ENCODE peak calls at places on chromosomes 2 and 18, in nine cellular contexts. U is cardiac muscle cell, R is coronary artery, G is mammary epithelial cell, L is WTC11, N is neural crest cell, E is HFFc6, P is IMR-90, A is Peyer's patch. X is an unnamed sample.

GRCh38 chr18:32771169-32771751 is 1.6 kb downstream of the KLHL14 start:
- DNase-seq in U (peak; percentile 72), R (no peak), G (no peak), L (peak; percentile 52), N (peak; percentile 30), E (no peak), P (no peak), A (peak; percentile 47), X (no peak)

GRCh38 chr18:864872-865273 is 39.8 kb upstream of the ADCYAP1 start:
- DNase-seq in U (peak; percentile 82), R (no peak), G (peak; percentile 43), L (peak; percentile 80), N (peak; percentile 67), E (peak; percentile 45), P (peak; percentile 70), A (peak; percentile 19), X (no peak)

GRCh38 chr2:142868281-142868762 is 9.1 kb upstream of the KYNU start:
- DNase-seq in U (no peak), R (peak; percentile 78), G (peak; percentile 98), L (no peak), N (no peak), E (no peak), P (no peak), A (peak; percentile 40), X (peak; percentile 93)

GRCh38 chr2:33812707-33813106 is 213.6 kb upstream of the FAM98A start:
- DNase-seq in U (no peak), R (no peak), G (no peak), L (no peak), N (no peak), E (no peak), P (no peak), A (no peak), X (no peak)

GRCh38 chr2:233814063-233814435 is 35.9 kb downstream of the MROH2A start:
- DNase-seq in U (no peak), R (peak; percentile 22), G (no peak), L (no peak), N (no peak), E (no peak), P (peak; percentile 5), A (no peak), X (no peak)

GRCh38 chr2:197037863-197038398 is 111.4 kb upstream of the PGAP1 start:
- DNase-seq in U (no peak), R (no peak), G (peak; percentile 39), L (no peak), N (no peak), E (peak; percentile 6), P (no peak), A (no peak), X (no peak)

GRCh38 chr2:172428841-172429173 is 1.4 kb downstream of the ITGA6 start:
- DNase-seq in U (peak; percentile 40), R (no peak), G (no peak), L (no peak), N (no peak), E (no peak), P (no peak), A (no peak), X (no peak)

GRCh38 chr18:47448956-47449355 is 197.5 kb upstream of the SKOR2 start:
- DNase-seq in U (no peak), R (no peak), G (no peak), L (no peak), N (no peak), E (no peak), P (no peak), A (no peak), X (no peak)

GRCh38 chr18:44917865-44918476 is 237.3 kb downstream of the SETBP1 start:
- DNase-seq in U (no peak), R (no peak), G (no peak), L (no peak), N (no peak), E (no peak), P (no peak), A (no peak), X (no peak)

GRCh38 chr18:8526316-8526715 is 82.9 kb upstream of the RAB12 start:
- DNase-seq in U (no peak), R (no peak), G (no peak), L (no peak), N (no peak), E (no peak), P (no peak), A (no peak), X (no peak)

GRCh38 chr18:55012041-55012440 is 52.8 kb upstream of the CCDC68 start:
- DNase-seq in U (no peak), R (no peak), G (no peak), L (no peak), N (no peak), E (no peak), P (no peak), A (no peak), X (no peak)

GRCh38 chr18:2883137-2883671 is 36.4 kb downstream of the EMILIN2 start:
- DNase-seq in U (peak; percentile 30), R (peak; percentile 61), G (no peak), L (no peak), N (no peak), E (no peak), P (no peak), A (peak; percentile 54), X (no peak)

GRCh38 chr2:129797489-129798300 is 181.8 kb upstream of the RAB6C start:
- DNase-seq in U (no peak), R (peak; percentile 52), G (no peak), L (no peak), N (no peak), E (no peak), P (no peak), A (no peak), X (no peak)

GRCh38 chr18:51135361-51135760 is 62.1 kb downstream of the MEX3C start:
- DNase-seq in U (no peak), R (no peak), G (peak; percentile 93), L (no peak), N (no peak), E (peak; percentile 78), P (peak; percentile 35), A (no peak), X (no peak)

GRCh38 chr2:219332542-219332941 is at the start of gene RESP18:
- DNase-seq in U (no peak), R (no peak), G (no peak), L (peak; percentile 41), N (no peak), E (no peak), P (no peak), A (no peak), X (no peak)

GRCh38 chr18:22332590-22332989 is 85.1 kb downstream of the CTAGE1 start:
- DNase-seq in U (no peak), R (no peak), G (peak; percentile 14), L (peak; percentile 71), N (no peak), E (no peak), P (no peak), A (no peak), X (no peak)

GRCh38 chr2:187493180-187493579 is 45.1 kb upstream of the CALCRL start:
- DNase-seq in U (no peak), R (no peak), G (no peak), L (no peak), N (no peak), E (no peak), P (no peak), A (no peak), X (no peak)

GRCh38 chr18:66900837-66901236 is 296.9 kb upstream of the CDH19 start:
- DNase-seq in U (no peak), R (no peak), G (no peak), L (no peak), N (no peak), E (no peak), P (no peak), A (no peak), X (no peak)

DNA sequence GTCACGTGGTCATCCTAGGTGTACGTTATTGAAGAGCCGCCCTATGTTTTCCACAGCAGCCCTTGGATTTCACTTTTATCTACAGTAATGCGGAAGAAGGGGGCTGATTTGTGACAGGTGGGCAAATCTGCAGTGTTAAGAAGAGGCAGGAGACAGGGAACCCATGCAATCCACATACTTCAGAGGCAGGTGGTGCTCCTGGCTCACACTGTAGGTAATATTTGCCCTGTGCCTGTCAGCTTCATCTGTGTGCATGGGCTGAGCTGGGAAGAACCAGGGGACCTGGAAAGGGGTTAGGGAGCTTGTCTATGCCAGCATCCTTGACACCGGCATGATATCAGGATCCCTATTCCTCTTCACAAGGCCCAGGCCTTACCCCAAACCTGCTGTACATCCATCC is 183.9 kb downstream of the SH3RF3 start:
- DNase-seq in U (no peak), R (no peak), G (no peak), L (no peak), N (no peak), E (no peak), P (no peak), A (no peak), X (no peak)
- TF ChIP-seq CTCF in U (no peak), R (no peak), G (peak; percentile 20), L (no peak), N (no peak), E (no peak), P (no peak), A (no peak), X (no peak)

GRCh38 chr2:38076250-38076709 is 329 bp upstream of the CYP1B1 start:
- DNase-seq in U (peak; percentile 78), R (peak; percentile 83), G (peak; percentile 77), L (peak; percentile 83), N (peak; percentile 40), E (peak; percentile 25), P (peak; percentile 68), A (no peak), X (no peak)
- TF ChIP-seq CTCF in U (no peak), R (no peak), G (peak; percentile 27), L (no peak), N (peak; percentile 70), E (no peak), P (peak; percentile 38), A (no peak), X (peak; percentile 82)

DNA sequence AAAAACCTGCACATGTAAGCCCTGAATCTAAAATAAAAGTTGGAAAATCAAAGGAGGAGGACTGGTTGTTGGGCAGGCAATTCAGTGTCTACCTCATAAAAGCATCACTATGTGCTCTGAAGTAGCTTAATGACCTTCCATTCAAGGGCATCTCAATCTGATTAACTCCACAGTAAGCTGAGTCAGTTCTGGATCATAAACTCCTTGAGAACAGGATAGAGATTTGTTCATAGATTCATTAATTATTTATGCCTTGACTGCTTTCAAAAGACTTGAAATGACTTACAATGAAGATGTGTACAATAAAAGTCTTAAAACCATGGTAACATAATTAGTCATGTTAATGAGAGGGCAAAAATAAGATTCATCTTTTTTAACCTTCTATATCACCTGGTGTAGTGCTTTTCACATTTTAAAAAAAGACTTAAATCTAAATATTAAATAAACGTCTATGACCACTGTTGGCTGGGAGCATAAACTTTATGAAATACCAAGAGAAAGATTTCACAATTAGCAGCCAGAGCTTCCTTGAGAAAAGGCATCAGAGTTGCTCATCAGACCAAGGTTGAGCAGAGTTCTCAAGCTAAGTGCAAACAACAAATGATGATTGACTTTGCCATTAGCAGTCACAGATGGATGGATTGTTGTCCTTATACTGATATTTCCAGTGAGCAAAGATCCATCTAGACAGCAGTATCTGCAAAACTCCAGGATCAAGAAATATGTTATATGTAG is 237.3 kb upstream of the THUMPD2 start:
- DNase-seq in U (no peak), R (no peak), G (no peak), L (no peak), N (no peak), E (no peak), P (peak; percentile 81), A (no peak), X (no peak)
- TF ChIP-seq CTCF in U (no peak), R (no peak), G (no peak), L (no peak), N (no peak), E (no peak), P (no peak), A (no peak), X (no peak)

GRCh38 chr18:64403784-64404498 is 255.1 kb upstream of the LINC00305 start:
- DNase-seq in U (no peak), R (no peak), G (no peak), L (no peak), N (no peak), E (no peak), P (no peak), A (no peak), X (no peak)

GRCh38 chr18:64398320-64398719 is 249.4 kb upstream of the LINC00305 start:
- DNase-seq in U (no peak), R (no peak), G (no peak), L (no peak), N (no peak), E (no peak), P (no peak), A (no peak), X (no peak)
- TF ChIP-seq CTCF in U (no peak), R (no peak), G (no peak), L (no peak), N (no peak), E (no peak), P (no peak), A (no peak), X (no peak)